ENCODE peak calls at places on chromosomes 5 and 9, in four cellular contexts. One of them, this sample, is unnamed.

GRCh38 chr5:171580506-171581265 is 161.2 kb downstream of the FGF18 start:
- ATAC-seq in activated CD8-positive, alpha-beta memory T cell treated with anti-CD3 and anti-CD28 coated beads, Interleukin-2, amount 10 ng/mL, durations not matched to agents 7 days and 5 days: no peak
- ATAC-seq in right cardiac atrium: no peak
- ATAC-seq in activated CD8-positive, alpha-beta T cell treated with anti-CD3 and anti-CD28 coated beads for 36 hours: no peak
- ATAC-seq in this sample: no peak

GRCh38 chr5:33034777-33035176 is 323.7 kb downstream of the NPR3 start:
- ATAC-seq in activated CD8-positive, alpha-beta memory T cell treated with anti-CD3 and anti-CD28 coated beads, Interleukin-2, amount 10 ng/mL, durations not matched to agents 7 days and 5 days: no peak
- ATAC-seq in right cardiac atrium: no peak
- ATAC-seq in activated CD8-positive, alpha-beta T cell treated with anti-CD3 and anti-CD28 coated beads for 36 hours: no peak
- ATAC-seq in this sample: no peak

GRCh38 chr9:7328453-7328852 is 471.1 kb downstream of the DMAC1 start:
- ATAC-seq in activated CD8-positive, alpha-beta memory T cell treated with anti-CD3 and anti-CD28 coated beads, Interleukin-2, amount 10 ng/mL, durations not matched to agents 7 days and 5 days: no peak
- ATAC-seq in right cardiac atrium: no peak
- ATAC-seq in activated CD8-positive, alpha-beta T cell treated with anti-CD3 and anti-CD28 coated beads for 36 hours: no peak
- ATAC-seq in this sample: no peak

GRCh38 chr5:140010798-140011197 is 32.3 kb downstream of the NRG2 start:
- ATAC-seq in activated CD8-positive, alpha-beta memory T cell treated with anti-CD3 and anti-CD28 coated beads, Interleukin-2, amount 10 ng/mL, durations not matched to agents 7 days and 5 days: no peak
- ATAC-seq in right cardiac atrium: no peak
- ATAC-seq in activated CD8-positive, alpha-beta T cell treated with anti-CD3 and anti-CD28 coated beads for 36 hours: no peak
- ATAC-seq in this sample: no peak

GRCh38 chr9:94081864-94082468 is 2.3 kb upstream of the PTPDC1 start:
- ATAC-seq in activated CD8-positive, alpha-beta memory T cell treated with anti-CD3 and anti-CD28 coated beads, Interleukin-2, amount 10 ng/mL, durations not matched to agents 7 days and 5 days: no peak
- ATAC-seq in right cardiac atrium: peak; percentile 29
- ATAC-seq in activated CD8-positive, alpha-beta T cell treated with anti-CD3 and anti-CD28 coated beads for 36 hours: no peak
- ATAC-seq in this sample: no peak

GRCh38 chr9:115152281-115152680 is 34.3 kb upstream of the TNC start:
- ATAC-seq in activated CD8-positive, alpha-beta memory T cell treated with anti-CD3 and anti-CD28 coated beads, Interleukin-2, amount 10 ng/mL, durations not matched to agents 7 days and 5 days: no peak
- ATAC-seq in right cardiac atrium: no peak
- ATAC-seq in activated CD8-positive, alpha-beta T cell treated with anti-CD3 and anti-CD28 coated beads for 36 hours: no peak
- ATAC-seq in this sample: no peak

GRCh38 chr9:18536554-18536953 is 62.6 kb downstream of the ADAMTSL1 start:
- ATAC-seq in activated CD8-positive, alpha-beta memory T cell treated with anti-CD3 and anti-CD28 coated beads, Interleukin-2, amount 10 ng/mL, durations not matched to agents 7 days and 5 days: no peak
- ATAC-seq in right cardiac atrium: no peak
- ATAC-seq in activated CD8-positive, alpha-beta T cell treated with anti-CD3 and anti-CD28 coated beads for 36 hours: no peak
- ATAC-seq in this sample: no peak

GRCh38 chr9:106969696-106970095 is 106.7 kb downstream of the ZNF462 start:
- ATAC-seq in activated CD8-positive, alpha-beta memory T cell treated with anti-CD3 and anti-CD28 coated beads, Interleukin-2, amount 10 ng/mL, durations not matched to agents 7 days and 5 days: no peak
- ATAC-seq in right cardiac atrium: no peak
- ATAC-seq in activated CD8-positive, alpha-beta T cell treated with anti-CD3 and anti-CD28 coated beads for 36 hours: no peak
- ATAC-seq in this sample: no peak

GRCh38 chr9:35562895-35563746 is 41.9 kb upstream of the TESK1 start:
- ATAC-seq in activated CD8-positive, alpha-beta memory T cell treated with anti-CD3 and anti-CD28 coated beads, Interleukin-2, amount 10 ng/mL, durations not matched to agents 7 days and 5 days: no peak
- ATAC-seq in right cardiac atrium: peak; percentile 3
- ATAC-seq in activated CD8-positive, alpha-beta T cell treated with anti-CD3 and anti-CD28 coated beads for 36 hours: no peak
- ATAC-seq in this sample: no peak

GRCh38 chr5:138597660-138598400 is 22.6 kb upstream of the HSPA9 start:
- ATAC-seq in activated CD8-positive, alpha-beta memory T cell treated with anti-CD3 and anti-CD28 coated beads, Interleukin-2, amount 10 ng/mL, durations not matched to agents 7 days and 5 days: no peak
- ATAC-seq in right cardiac atrium: no peak
- ATAC-seq in activated CD8-positive, alpha-beta T cell treated with anti-CD3 and anti-CD28 coated beads for 36 hours: no peak
- ATAC-seq in this sample: no peak

GRCh38 chr5:78662323-78662722 is 13.8 kb upstream of the LHFPL2 start:
- ATAC-seq in activated CD8-positive, alpha-beta memory T cell treated with anti-CD3 and anti-CD28 coated beads, Interleukin-2, amount 10 ng/mL, durations not matched to agents 7 days and 5 days: no peak
- ATAC-seq in right cardiac atrium: no peak
- ATAC-seq in activated CD8-positive, alpha-beta T cell treated with anti-CD3 and anti-CD28 coated beads for 36 hours: no peak
- ATAC-seq in this sample: no peak

GRCh38 chr5:149069711-149070110 is 6.8 kb upstream of the SH3TC2 start:
- ATAC-seq in activated CD8-positive, alpha-beta memory T cell treated with anti-CD3 and anti-CD28 coated beads, Interleukin-2, amount 10 ng/mL, durations not matched to agents 7 days and 5 days: no peak
- ATAC-seq in right cardiac atrium: peak; percentile 52
- ATAC-seq in activated CD8-positive, alpha-beta T cell treated with anti-CD3 and anti-CD28 coated beads for 36 hours: no peak
- ATAC-seq in this sample: no peak

GRCh38 chr5:1185652-1186350 is 15.6 kb upstream of the SLC6A19 start:
- ATAC-seq in activated CD8-positive, alpha-beta memory T cell treated with anti-CD3 and anti-CD28 coated beads, Interleukin-2, amount 10 ng/mL, durations not matched to agents 7 days and 5 days: no peak
- ATAC-seq in right cardiac atrium: peak; percentile 58
- ATAC-seq in activated CD8-positive, alpha-beta T cell treated with anti-CD3 and anti-CD28 coated beads for 36 hours: no peak
- ATAC-seq in this sample: no peak

GRCh38 chr9:88537743-88538055 is 2.7 kb downstream of the NXNL2 start:
- ATAC-seq in activated CD8-positive, alpha-beta memory T cell treated with anti-CD3 and anti-CD28 coated beads, Interleukin-2, amount 10 ng/mL, durations not matched to agents 7 days and 5 days: peak; percentile 47
- ATAC-seq in right cardiac atrium: peak; percentile 60
- ATAC-seq in activated CD8-positive, alpha-beta T cell treated with anti-CD3 and anti-CD28 coated beads for 36 hours: no peak
- ATAC-seq in this sample: peak; percentile 8

GRCh38 chr9:84513473-84513872 is 156.1 kb upstream of the NTRK2 start:
- ATAC-seq in activated CD8-positive, alpha-beta memory T cell treated with anti-CD3 and anti-CD28 coated beads, Interleukin-2, amount 10 ng/mL, durations not matched to agents 7 days and 5 days: no peak
- ATAC-seq in right cardiac atrium: no peak
- ATAC-seq in activated CD8-positive, alpha-beta T cell treated with anti-CD3 and anti-CD28 coated beads for 36 hours: no peak
- ATAC-seq in this sample: no peak

GRCh38 chr9:36046923-36047322 is 10.2 kb downstream of the RECK start:
- ATAC-seq in activated CD8-positive, alpha-beta memory T cell treated with anti-CD3 and anti-CD28 coated beads, Interleukin-2, amount 10 ng/mL, durations not matched to agents 7 days and 5 days: no peak
- ATAC-seq in right cardiac atrium: no peak
- ATAC-seq in activated CD8-positive, alpha-beta T cell treated with anti-CD3 and anti-CD28 coated beads for 36 hours: no peak
- ATAC-seq in this sample: no peak

GRCh38 chr9:18978188-18978587 is 54.8 kb downstream of the SAXO1 start:
- ATAC-seq in activated CD8-positive, alpha-beta memory T cell treated with anti-CD3 and anti-CD28 coated beads, Interleukin-2, amount 10 ng/mL, durations not matched to agents 7 days and 5 days: no peak
- ATAC-seq in right cardiac atrium: no peak
- ATAC-seq in activated CD8-positive, alpha-beta T cell treated with anti-CD3 and anti-CD28 coated beads for 36 hours: no peak
- ATAC-seq in this sample: no peak